ENCODE peak calls at places on chromosomes 4 and X, in nine cellular contexts. T is GM23338, A is hepatocyte, Z is PC-9, P is MM.1S, V is PC-3, R is H1, C is fibroblast of lung, K is astrocyte. N is an unnamed sample.
A peak's percentile ranks its signal among the peaks of the same experiment; 100 is the strongest.

GRCh38 chrX:154750301-154751120 is at the start of gene GAB3:
- DNase-seq in A (peak; percentile 47), P (peak; percentile 63), T (peak; percentile 55), V (peak; percentile 28), Z (peak; percentile 30), C (no peak), R (peak; percentile 52), K (no peak), N (peak; percentile 61)

GRCh38 chr4:132642196-132642817 is 506.8 kb upstream of the PCDH10 start:
- DNase-seq in Z (peak; percentile 18), A (peak; percentile 67), C (peak; percentile 33), K (peak; percentile 39), R (peak; percentile 51), V (peak; percentile 61), P (peak; percentile 65), T (peak; percentile 81), N (peak; percentile 27)

GRCh38 chr4:15035152-15035551 is 32.9 kb downstream of the CPEB2 start:
- DNase-seq in K (peak; percentile 68), R (no peak), C (peak; percentile 76), A (peak; percentile 7), P (no peak), T (no peak), V (no peak), Z (no peak), N (peak; percentile 47)

GRCh38 chr4:3108211-3108610 is 33.7 kb downstream of the HTT start:
- DNase-seq in V (no peak), R (no peak), A (no peak), Z (no peak), T (no peak), P (no peak), K (no peak), C (no peak), N (peak; percentile 52)

GRCh38 chr4:176277162-176277904 is 8.3 kb upstream of the ASB5 start:
- DNase-seq in K (peak; percentile 36), P (peak; percentile 62), C (peak; percentile 60), R (no peak), T (peak; percentile 75), A (peak; percentile 75), V (peak; percentile 63), Z (peak; percentile 48), N (peak; percentile 91)

GRCh38 chr4:96670381-96670780 is 830.5 kb downstream of the PDHA2 start:
- DNase-seq in V (no peak), C (no peak), P (no peak), R (no peak), A (no peak), T (no peak), K (no peak), Z (no peak), N (no peak)

GRCh38 chr4:184968784-184969201 is 49.5 kb upstream of the HELT start:
- DNase-seq in C (no peak), T (no peak), R (no peak), Z (peak; percentile 81), A (peak; percentile 35), K (no peak), V (peak; percentile 78), P (no peak), N (no peak)

GRCh38 chr4:81136161-81136910 is 78.7 kb downstream of the PRKG2 start:
- DNase-seq in A (no peak), K (peak; percentile 94), Z (no peak), C (peak; percentile 93), T (no peak), R (no peak), P (no peak), V (peak; percentile 70), N (peak; percentile 95)

GRCh38 chr4:36280555-36280954 is 861 bp upstream of the DTHD1 start:
- DNase-seq in V (no peak), P (no peak), A (no peak), C (peak; percentile 8), R (no peak), T (peak; percentile 30), Z (no peak), K (no peak), N (no peak)

GRCh38 chr4:87811977-87812376 is 12.6 kb downstream of the IBSP start:
- DNase-seq in P (no peak), A (no peak), R (no peak), C (peak; percentile 52), Z (no peak), K (peak; percentile 44), V (peak; percentile 3), T (no peak), N (no peak)

DNA sequence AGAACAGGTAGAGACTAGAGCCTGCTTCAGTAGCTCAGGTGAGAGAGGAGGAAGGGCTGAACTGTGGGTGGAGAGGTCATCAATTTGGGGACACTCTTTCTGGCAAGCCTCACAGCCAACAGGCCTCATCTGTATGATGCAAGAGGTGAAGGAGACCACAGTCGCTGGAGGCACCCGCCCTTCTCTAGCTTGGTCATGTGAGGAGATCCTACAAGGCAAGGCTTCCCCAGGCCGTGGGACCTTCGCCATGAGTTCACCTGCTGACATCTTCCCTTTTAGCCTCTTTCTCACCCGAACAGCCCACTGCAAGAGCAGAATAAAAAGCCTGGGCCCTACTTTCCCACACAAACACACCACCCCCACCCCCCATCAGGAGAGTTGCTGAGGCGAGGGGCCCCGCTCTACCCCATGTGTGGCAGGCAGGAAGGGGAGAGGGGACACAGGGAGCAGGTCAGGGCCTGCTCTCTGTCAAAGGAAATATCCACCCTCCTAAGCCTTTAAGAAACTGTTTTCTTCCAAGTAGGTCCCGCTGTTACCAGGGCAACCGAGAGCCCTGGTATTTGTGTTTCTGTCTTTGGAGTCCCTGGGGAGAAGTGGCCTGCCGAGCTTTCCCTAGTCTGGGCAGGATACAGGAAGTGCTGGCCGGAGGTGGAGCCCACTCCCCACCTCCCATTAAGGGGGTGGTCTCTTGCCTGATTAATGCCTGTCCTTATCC is 8.1 kb downstream of the RTL5 start:
- DNase-seq in T (peak; percentile 84), C (peak; percentile 47), V (no peak), K (peak; percentile 22), A (peak; percentile 66), Z (no peak), P (no peak), R (no peak), N (peak; percentile 22)
- TF ChIP-seq EZH2 in T (no peak), C (no peak), V (no peak), K (no peak), A (no peak), Z (no peak), P (no peak), R (no peak), N (no peak)

DNA sequence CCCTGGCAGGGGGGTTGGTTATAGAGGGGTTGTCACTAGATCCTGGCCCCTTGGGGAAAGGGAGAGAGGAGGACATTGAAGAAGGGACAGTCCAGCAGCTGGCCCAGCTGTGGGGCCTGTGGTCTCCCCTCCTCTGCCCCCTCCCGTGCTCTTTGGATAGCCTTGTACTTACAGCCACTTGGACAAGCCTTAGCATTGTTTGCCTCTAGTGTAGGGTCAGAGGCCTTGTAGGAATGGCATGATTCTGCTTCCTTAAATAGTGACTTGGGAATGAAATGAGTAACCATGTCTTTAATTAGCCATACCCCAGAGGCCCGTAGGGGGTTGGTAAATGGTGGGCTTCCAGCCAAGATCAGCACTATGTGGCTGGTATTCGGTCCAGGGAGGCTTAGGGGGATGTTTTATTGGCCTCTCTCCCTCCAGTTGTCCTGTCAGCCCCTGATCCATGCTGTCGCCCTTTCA is 230.6 kb downstream of the PTTG2 start:
- DNase-seq in P (no peak), A (no peak), K (peak; percentile 76), T (no peak), C (peak; percentile 81), V (peak; percentile 53), R (no peak), Z (no peak), N (peak; percentile 62)
- H3K4me2 ChIP-seq in P (no peak overlapping the region), A (no peak overlapping the region), K (peak overlapping the region; percentile 74), T (no peak overlapping the region), C (peak overlapping the region; percentile 11), V (peak overlapping the region; percentile 40), R (no peak overlapping the region), Z (no peak overlapping the region), N (peak overlapping the region; percentile 30)

DNA sequence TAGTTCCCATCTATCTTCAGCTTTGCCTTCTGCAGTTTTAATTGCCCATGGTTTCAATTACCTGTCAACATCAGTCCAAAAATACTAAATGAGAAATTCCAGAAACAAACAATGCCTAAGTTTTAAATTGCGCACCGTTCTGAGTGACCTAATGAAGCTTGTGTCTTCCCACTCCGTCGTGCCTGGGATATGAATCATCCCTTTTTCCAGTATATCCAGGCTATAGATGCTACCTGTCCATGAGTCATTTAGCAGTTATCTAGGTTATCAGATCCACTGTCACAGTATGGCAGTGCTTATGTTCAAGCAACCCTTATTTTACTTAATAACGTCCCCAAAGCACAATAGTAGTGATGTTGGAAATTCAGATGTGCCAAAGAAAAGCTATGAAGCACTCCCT is 363.6 kb upstream of the FAM241A start:
- DNase-seq in K (no peak), V (peak; percentile 64), Z (peak; percentile 40), T (no peak), C (peak; percentile 7), A (peak; percentile 23), P (no peak), R (no peak), N (no peak)
- H3K4me3 ChIP-seq in K (no peak overlapping the region), V (no peak overlapping the region), Z (no peak overlapping the region), T (no peak overlapping the region), C (no peak overlapping the region), A (no peak overlapping the region), P (no peak overlapping the region), R (no peak overlapping the region), N (no peak overlapping the region)

GRCh38 chr4:112514079-112514448 is 1.9 kb downstream of the NEUROG2 start:
- DNase-seq in A (no peak), V (no peak), R (peak; percentile 48), K (no peak), T (peak; percentile 79), P (peak; percentile 41), C (no peak), Z (no peak), N (no peak)

GRCh38 chr4:112516076-112516385 is at the start of gene NEUROG2:
- DNase-seq in Z (no peak), V (no peak), R (no peak), A (no peak), P (no peak), C (no peak), T (no peak), K (no peak), N (no peak)

GRCh38 chr4:112514449-112515277 is 1.3 kb downstream of the NEUROG2 start:
- DNase-seq in T (peak; percentile 65), K (no peak), R (peak; percentile 75), Z (no peak), P (peak; percentile 25), C (no peak), V (no peak), A (peak; percentile 28), N (no peak)

GRCh38 chr4:112516401-112517066 is 554 bp upstream of the NEUROG2 start:
- DNase-seq in K (no peak), P (peak; percentile 54), R (peak; percentile 81), V (no peak), Z (no peak), C (no peak), T (peak; percentile 85), A (no peak), N (no peak)

DNA sequence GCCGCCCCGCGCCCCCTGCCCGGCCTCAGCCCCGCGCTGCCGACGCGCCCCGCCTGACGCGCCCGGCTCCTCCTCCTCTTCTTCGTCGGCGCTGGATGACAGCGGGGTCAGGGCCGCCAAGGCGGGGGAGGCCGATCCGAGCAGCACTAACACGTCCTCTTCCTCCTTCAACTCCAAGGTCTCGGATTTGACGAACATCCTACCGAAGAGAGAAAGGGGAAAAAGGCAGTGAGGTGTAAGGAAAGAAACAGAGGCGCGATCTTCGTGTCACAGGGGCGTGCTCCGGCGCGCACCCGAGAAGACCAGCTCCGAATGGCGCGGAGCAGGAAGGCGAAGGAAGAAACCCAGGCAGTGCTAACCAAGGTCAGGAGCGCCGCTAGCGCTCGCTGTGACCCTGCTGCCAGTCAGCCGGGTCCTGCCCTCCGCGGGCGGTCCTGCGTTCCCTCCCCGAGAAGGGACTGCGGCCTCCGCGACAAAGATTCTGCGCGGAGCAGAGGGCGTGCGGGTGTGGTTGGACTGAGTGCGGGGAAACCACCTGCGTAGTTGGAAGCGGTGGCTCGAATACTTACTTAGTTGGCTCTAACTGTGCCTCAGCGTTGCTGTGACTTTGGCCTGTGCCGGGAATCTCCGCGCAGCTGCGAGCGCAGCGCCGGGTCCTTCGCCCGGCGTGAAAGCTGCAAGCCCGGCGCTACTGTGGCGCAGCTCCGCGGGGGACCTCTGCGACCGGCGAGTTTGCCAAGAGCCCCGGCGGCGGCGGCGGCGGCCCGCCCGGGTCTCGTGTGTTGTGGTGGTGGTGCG is 503 bp downstream of the NEUROG2 start:
- DNase-seq in C (peak; percentile 34), K (peak; percentile 17), R (peak; percentile 79), A (peak; percentile 46), V (peak; percentile 18), Z (peak; percentile 35), P (peak; percentile 50), T (peak; percentile 59), N (peak; percentile 62)
- TF ChIP-seq EZH2 in C (peak; percentile 98), K (peak; percentile 65), R (peak; percentile 80), A (no peak), V (no peak), Z (peak; percentile 68), P (no peak), T (peak; percentile 95), N (peak; percentile 57)

N was measured in GM23248.